ENCODE peak calls at places on chromosomes 3 and 15, in seven cellular contexts. E is progenitor cell of endocrine pancreas, W is cardiac fibroblast, L is GM13977, P is PC-9, G is right lobe of liver, T is neural progenitor cell. C is an unnamed sample.

GRCh38 chr15:64180235-64180824 is 17.5 kb upstream of the PPIB start:
- DNase-seq in E (no peak), W (no peak), L (peak), P (no peak), G (no peak), T (no peak), C (no peak)

GRCh38 chr3:40615916-40616315 is 91.2 kb downstream of the ZNF621 start:
- DNase-seq in E (no peak), W (no peak), L (no peak), P (no peak), G (no peak), T (peak), C (no peak)

GRCh38 chr3:10484709-10485108 is 20.7 kb downstream of the ATP2B2 start:
- DNase-seq in E (no peak), W (no peak), L (no peak), P (no peak), G (no peak), T (no peak), C (no peak)

GRCh38 chr3:71581451-71581980 is 2.0 kb downstream of the FOXP1 start:
- DNase-seq in E (peak), W (peak), L (no peak), P (peak), G (peak), T (peak), C (peak)

GRCh38 chr3:29335438-29335837 is 54.6 kb downstream of the RBMS3 start:
- DNase-seq in E (no peak), W (peak), L (no peak), P (peak), G (peak), T (peak), C (peak)

GRCh38 chr3:75906555-75907112 is 121.3 kb upstream of the ZNF717 start:
- DNase-seq in E (peak), W (no peak), L (no peak), P (no peak), G (no peak), T (peak), C (peak)

GRCh38 chr15:35306361-35306981 is 221.4 kb upstream of the NANOGP8 start:
- DNase-seq in E (no peak), W (peak), L (no peak), P (peak), G (peak), T (no peak), C (no peak)

GRCh38 chr3:71551286-71551919 is 32.1 kb downstream of the FOXP1 start:
- DNase-seq in E (no peak), W (peak), L (no peak), P (no peak), G (no peak), T (no peak), C (no peak)

GRCh38 chr3:194949592-194949991 is 263.9 kb downstream of the FAM43A start:
- DNase-seq in E (no peak), W (no peak), L (no peak), P (no peak), G (no peak), T (no peak), C (no peak)

GRCh38 chr3:143769663-143770062 is 78.6 kb downstream of the SLC9A9 start:
- DNase-seq in E (no peak), W (peak), L (no peak), P (no peak), G (no peak), T (no peak), C (no peak)

GRCh38 chr3:28915711-28916481 is 365.0 kb upstream of the RBMS3 start:
- DNase-seq in E (no peak), W (peak), L (no peak), P (no peak), G (no peak), T (peak), C (no peak)

GRCh38 chr3:37957185-37957936 is 33.2 kb upstream of the VILL start:
- DNase-seq in E (no peak), W (no peak), L (no peak), P (no peak), G (peak), T (no peak), C (no peak)

GRCh38 chr15:45921978-45922377 is 287.1 kb downstream of the SQOR start:
- DNase-seq in E (no peak), W (no peak), L (no peak), P (no peak), G (no peak), T (no peak), C (no peak)

GRCh38 chr3:114673481-114673880 is 379.7 kb downstream of the TIGIT start:
- DNase-seq in E (no peak), W (no peak), L (no peak), P (no peak), G (no peak), T (no peak), C (no peak)

GRCh38 chr3:157582634-157582968 is 79.4 kb upstream of the VEPH1 start:
- DNase-seq in E (no peak), W (no peak), L (no peak), P (no peak), G (no peak), T (no peak), C (no peak)

GRCh38 chr15:43975326-43975725 is 148.5 kb downstream of the WDR76 start:
- DNase-seq in E (no peak), W (no peak), L (no peak), P (no peak), G (no peak), T (no peak), C (no peak)

GRCh38 chr3:179318876-179319275 is 4.0 kb upstream of the ZNF639 start:
- DNase-seq in E (no peak), W (no peak), L (no peak), P (no peak), G (no peak), T (no peak), C (no peak)

GRCh38 chr3:171213907-171214306 is 187.4 kb upstream of the SLC2A2 start:
- DNase-seq in E (no peak), W (no peak), L (no peak), P (no peak), G (no peak), T (no peak), C (no peak)

GRCh38 chr3:160685144-160685766 is 8.3 kb downstream of the ARL14 start:
- DNase-seq in E (no peak), W (no peak), L (no peak), P (no peak), G (no peak), T (no peak), C (no peak)
- TF ChIP-seq CTCF in E (peak), W (peak), L (no peak), P (peak), G (peak), T (peak), C (peak)

GRCh38 chr3:146326875-146327543 is 76.1 kb upstream of the PLSCR4 start:
- DNase-seq in E (no peak), W (peak), L (peak), P (no peak), G (peak), T (peak), C (no peak)
- TF ChIP-seq CTCF in E (peak), W (peak), L (peak), P (peak), G (peak), T (peak), C (peak)

GRCh38 chr3:46706771-46707582 is 5.8 kb downstream of the TMIE start:
- DNase-seq in E (no peak), W (no peak), L (no peak), P (no peak), G (peak), T (no peak), C (peak)
- TF ChIP-seq CTCF in E (no peak), W (no peak), L (no peak), P (no peak), G (no peak), T (no peak), C (no peak)

GRCh38 chr3:172274906-172275305 is 173.3 kb downstream of the GHSR start:
- DNase-seq in E (no peak), W (no peak), L (no peak), P (no peak), G (no peak), T (no peak), C (no peak)

GRCh38 chr3:172275586-172275985 is 172.7 kb downstream of the GHSR start:
- DNase-seq in E (no peak), W (no peak), L (no peak), P (no peak), G (no peak), T (no peak), C (no peak)

GRCh38 chr3:172277151-172277652 is 171.1 kb downstream of the GHSR start:
- DNase-seq in E (no peak), W (no peak), L (no peak), P (no peak), G (no peak), T (no peak), C (no peak)

GRCh38 chr3:172273378-172273777 is 174.9 kb downstream of the GHSR start:
- DNase-seq in E (no peak), W (no peak), L (no peak), P (no peak), G (no peak), T (no peak), C (no peak)

DNA sequence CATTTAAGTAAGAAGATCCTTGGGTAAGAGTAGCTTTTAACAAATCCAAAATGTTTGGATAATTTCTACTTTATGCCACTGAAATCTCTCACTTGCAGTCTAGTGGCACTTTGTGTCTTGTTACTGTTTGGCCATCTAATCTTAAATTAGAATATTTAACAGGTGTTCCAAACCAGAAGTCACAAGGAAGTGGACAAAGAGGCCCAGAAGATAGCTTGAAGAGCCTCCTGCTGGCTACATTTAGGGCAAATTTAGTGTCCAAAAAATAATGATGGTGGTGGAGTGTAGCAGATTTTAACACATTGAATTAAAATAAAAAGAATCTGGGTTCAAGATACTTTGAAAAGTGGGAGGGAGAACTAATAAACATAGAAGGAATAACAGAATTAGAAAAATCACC is 172.2 kb downstream of the GHSR start:
- DNase-seq in E (no peak), W (no peak), L (no peak), P (no peak), G (no peak), T (no peak), C (no peak)
- TF ChIP-seq CTCF in E (no peak), W (no peak), L (peak), P (peak), G (peak), T (no peak), C (peak)

GRCh38 chr3:126262227-126262626 is 81.8 kb upstream of the ALDH1L1 start:
- DNase-seq in E (no peak), W (no peak), L (no peak), P (no peak), G (no peak), T (no peak), C (no peak)

GRCh38 chr3:126259411-126260391 is 79.3 kb upstream of the ALDH1L1 start:
- DNase-seq in E (no peak), W (peak), L (no peak), P (peak), G (peak), T (peak), C (no peak)

GRCh38 chr3:126263539-126263938 is 83.2 kb upstream of the ALDH1L1 start:
- DNase-seq in E (no peak), W (no peak), L (no peak), P (no peak), G (no peak), T (no peak), C (no peak)

GRCh38 chr3:126258670-126259069 is 78.3 kb upstream of the ALDH1L1 start:
- DNase-seq in E (no peak), W (no peak), L (no peak), P (peak), G (no peak), T (no peak), C (no peak)

DNA sequence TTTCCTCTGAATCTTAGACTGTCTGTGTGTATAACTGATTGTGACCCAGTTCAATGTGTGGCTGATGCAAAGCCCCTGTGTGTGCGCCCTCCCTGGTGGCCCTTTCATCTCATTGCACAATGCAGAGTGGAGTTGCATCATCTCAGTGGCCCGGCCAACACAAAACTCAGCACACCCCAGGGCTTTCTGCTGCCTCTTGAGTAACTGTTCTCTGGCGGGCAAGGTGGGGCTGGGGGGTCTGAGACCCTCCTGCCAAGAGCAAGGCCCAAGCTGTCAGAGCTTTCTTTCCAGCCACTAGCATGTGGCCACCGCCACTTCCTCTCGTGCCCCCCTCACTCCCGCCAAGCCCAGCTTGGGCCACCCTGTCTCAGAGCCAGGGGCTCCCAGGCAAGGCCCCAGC is 80.7 kb upstream of the ALDH1L1 start:
- DNase-seq in E (no peak), W (peak), L (no peak), P (no peak), G (peak), T (peak), C (no peak)
- TF ChIP-seq CTCF in E (peak), W (peak), L (no peak), P (no peak), G (no peak), T (peak), C (no peak)